ENCODE peak calls at places on chromosome 14, in ten cellular contexts. K is stimulated activated CD8-positive, alpha-beta memory T cell treated with anti-CD3 and anti-CD28 coated beads, Interleukin-12 subunit alpha, Interleukin-12 subunit beta, amount 100 ng/mL, for 1 hour; U is amniotic epithelial cell; M is stimulated activated CD4-positive, alpha-beta T cell treated with anti-CD3 and anti-CD28 coated beads, Interleukin-1b, Interleukin-23, amount 100 ng/mL, for 48 hours; R is Calu3; Y is astrocyte; E is cerebellum; Q is RKO; B is psoas muscle; H is CD8-positive, alpha-beta T cell. O is an unnamed sample.

GRCh38 chr14:103819503-103820307 is 27.7 kb downstream of the PPP1R13B start:
- DNase-seq in K (no peak), U (no peak), M (no peak), R (peak; percentile 2), Y (no peak), E (peak; percentile 24), Q (no peak), B (no peak), H (no peak), O (no peak)

GRCh38 chr14:30118992-30119640 is 191.5 kb upstream of the PRKD1 start:
- DNase-seq in K (no peak), U (no peak), M (no peak), R (no peak), Y (no peak), E (no peak), Q (no peak), B (no peak), H (no peak), O (no peak)

GRCh38 chr14:106210650-106211049 is 684.3 kb downstream of the TMEM121 start:
- DNase-seq in K (no peak), U (no peak), M (peak; percentile 38), R (no peak), Y (no peak), E (no peak), Q (no peak), B (no peak), H (no peak), O (no peak)

GRCh38 chr14:68210729-68211299 is 391.2 kb downstream of the RAD51B start:
- DNase-seq in K (peak; percentile 6), U (peak; percentile 95), M (peak; percentile 51), R (peak; percentile 26), Y (peak; percentile 99), E (no peak), Q (no peak), B (no peak), H (peak; percentile 12), O (peak; percentile 89)

GRCh38 chr14:22973217-22974032 is 8.9 kb downstream of the AJUBA start:
- DNase-seq in K (peak; percentile 19), U (peak; percentile 65), M (no peak), R (peak; percentile 62), Y (no peak), E (peak; percentile 54), Q (peak; percentile 69), B (no peak), H (peak; percentile 40), O (no peak)

GRCh38 chr14:103995876-103996275 is 53.5 kb upstream of the RD3L start:
- DNase-seq in K (no peak), U (no peak), M (no peak), R (no peak), Y (no peak), E (no peak), Q (no peak), B (no peak), H (no peak), O (no peak)

GRCh38 chr14:56359245-56359644 is 220.4 kb upstream of the TMEM260 start:
- DNase-seq in K (no peak), U (no peak), M (peak; percentile 28), R (no peak), Y (no peak), E (no peak), Q (no peak), B (no peak), H (no peak), O (no peak)

GRCh38 chr14:74888164-74889158 is 6.7 kb downstream of the DLST start:
- DNase-seq in K (no peak), U (peak; percentile 83), M (no peak), R (no peak), Y (peak; percentile 31), E (no peak), Q (no peak), B (no peak), H (no peak), O (peak; percentile 45)

GRCh38 chr14:78092040-78092439 is 78.1 kb upstream of the NRXN3 start:
- DNase-seq in K (no peak), U (no peak), M (no peak), R (no peak), Y (no peak), E (no peak), Q (no peak), B (no peak), H (no peak), O (no peak)

GRCh38 chr14:71454513-71455332 is 477.5 kb upstream of the RGS6 start:
- DNase-seq in K (no peak), U (no peak), M (no peak), R (peak; percentile 4), Y (no peak), E (no peak), Q (no peak), B (no peak), H (no peak), O (no peak)

GRCh38 chr14:105086833-105087307 is 21.6 kb upstream of the GPR132 start:
- DNase-seq in K (peak; percentile 76), U (peak; percentile 69), M (peak; percentile 88), R (peak; percentile 92), Y (peak; percentile 53), E (peak; percentile 74), Q (peak; percentile 88), B (peak; percentile 83), H (peak; percentile 91), O (peak; percentile 79)

GRCh38 chr14:100532916-100533630 is 54.1 kb downstream of the BEGAIN start:
- DNase-seq in K (no peak), U (peak; percentile 36), M (no peak), R (no peak), Y (peak; percentile 84), E (no peak), Q (no peak), B (peak; percentile 53), H (no peak), O (no peak)

GRCh38 chr14:89276424-89276975 is 140.5 kb downstream of the FOXN3 start:
- DNase-seq in K (peak; percentile 24), U (peak; percentile 46), M (peak; percentile 85), R (no peak), Y (peak; percentile 91), E (no peak), Q (no peak), B (no peak), H (peak; percentile 7), O (no peak)

GRCh38 chr14:74531011-74531410 is 37.4 kb downstream of the ISCA2 start:
- DNase-seq in K (no peak), U (no peak), M (no peak), R (no peak), Y (no peak), E (no peak), Q (no peak), B (no peak), H (no peak), O (no peak)

GRCh38 chr14:71021347-71022014 is 114.2 kb downstream of the PCNX1 start:
- DNase-seq in K (no peak), U (peak; percentile 94), M (no peak), R (no peak), Y (peak; percentile 82), E (no peak), Q (peak; percentile 15), B (no peak), H (no peak), O (peak; percentile 55)

GRCh38 chr14:35202195-35202594 is 79.8 kb downstream of the PRORP start:
- DNase-seq in K (no peak), U (no peak), M (no peak), R (no peak), Y (no peak), E (no peak), Q (no peak), B (no peak), H (no peak), O (no peak)

GRCh38 chr14:104293231-104293841 is 154.9 kb downstream of the KIF26A start:
- DNase-seq in K (no peak), U (no peak), M (no peak), R (no peak), Y (no peak), E (no peak), Q (no peak), B (peak; percentile 36), H (no peak), O (no peak)

GRCh38 chr14:39023939-39024871 is 78.8 kb downstream of the SEC23A start:
- DNase-seq in K (no peak), U (no peak), M (no peak), R (no peak), Y (no peak), E (no peak), Q (no peak), B (no peak), H (no peak), O (no peak)

GRCh38 chr14:28635387-28635786 is 131.2 kb upstream of the FOXG1 start:
- DNase-seq in K (no peak), U (peak; percentile 74), M (no peak), R (peak; percentile 28), Y (peak; percentile 14), E (no peak), Q (peak; percentile 28), B (no peak), H (no peak), O (no peak)

GRCh38 chr14:70665448-70666363 is 24.0 kb downstream of the TTC9 start:
- DNase-seq in K (no peak), U (no peak), M (no peak), R (peak; percentile 84), Y (no peak), E (no peak), Q (no peak), B (no peak), H (no peak), O (peak; percentile 45)

GRCh38 chr14:99192823-99193222 is 79.2 kb downstream of the BCL11B start:
- DNase-seq in K (no peak), U (no peak), M (no peak), R (no peak), Y (no peak), E (no peak), Q (no peak), B (no peak), H (no peak), O (no peak)

GRCh38 chr14:100303179-100303578 is 3.1 kb downstream of the SLC25A29 start:
- DNase-seq in K (no peak), U (no peak), M (no peak), R (peak; percentile 30), Y (no peak), E (no peak), Q (no peak), B (no peak), H (peak; percentile 14), O (no peak)

GRCh38 chr14:99728231-99728920 is 44.3 kb downstream of the CYP46A1 start:
- DNase-seq in K (no peak), U (no peak), M (no peak), R (no peak), Y (no peak), E (no peak), Q (no peak), B (no peak), H (peak; percentile 2), O (no peak)

GRCh38 chr14:63857467-63858030 is 4.7 kb downstream of the SYNE2 start:
- DNase-seq in K (peak; percentile 28), U (no peak), M (no peak), R (no peak), Y (peak; percentile 40), E (no peak), Q (peak; percentile 31), B (no peak), H (peak; percentile 26), O (peak; percentile 22)

GRCh38 chr14:23436327-23437141 is 1.1 kb upstream of the MYH7 start:
- DNase-seq in K (no peak), U (peak; percentile 3), M (no peak), R (no peak), Y (no peak), E (peak; percentile 26), Q (no peak), B (no peak), H (no peak), O (no peak)

GRCh38 chr14:73757381-73757780 is 43.2 kb upstream of the PNMA1 start:
- DNase-seq in K (no peak), U (no peak), M (no peak), R (no peak), Y (no peak), E (no peak), Q (no peak), B (no peak), H (no peak), O (no peak)

GRCh38 chr14:102616318-102616717 is 23.9 kb downstream of the RCOR1 start:
- DNase-seq in K (no peak), U (no peak), M (no peak), R (no peak), Y (no peak), E (no peak), Q (no peak), B (no peak), H (no peak), O (no peak)

GRCh38 chr14:96617635-96618034 is 115.5 kb downstream of the PAPOLA start:
- DNase-seq in K (no peak), U (no peak), M (no peak), R (no peak), Y (no peak), E (no peak), Q (no peak), B (no peak), H (no peak), O (no peak)

O was measured in NCI-H226.